ENCODE peak calls at places on chromosomes 13 and 19, in six cellular contexts. One of them, this sample, is unnamed. For H3K4me1, the result is how much of the 10 kb centered on the place peaks cover.

GRCh38 chr19:1263198-1263597 is 5.9 kb upstream of the CIRBP start:
- DNase-seq in H1: no peak
- DNase-seq in neuronal stem cell: no peak
- DNase-seq in IMR-90: no peak
- DNase-seq in mesenchymal stem cell: no peak
- DNase-seq in trophoblast cell: no peak
- DNase-seq in this sample: no peak

GRCh38 chr13:110132178-110132975 is 174.6 kb downstream of the COL4A1 start:
- DNase-seq in trophoblast cell: no peak
- DNase-seq in mesenchymal stem cell: peak
- DNase-seq in IMR-90: peak
- DNase-seq in H1: no peak
- DNase-seq in neuronal stem cell: no peak
- DNase-seq in this sample: no peak

GRCh38 chr19:36139120-36139472 is 770 bp upstream of the CAPNS1 start:
- DNase-seq in H1: no peak
- DNase-seq in IMR-90: no peak
- DNase-seq in neuronal stem cell: no peak
- DNase-seq in mesenchymal stem cell: no peak
- DNase-seq in trophoblast cell: no peak
- DNase-seq in this sample: no peak

GRCh38 chr19:36196249-36196648 is 18.2 kb downstream of the ZNF565 start:
- DNase-seq in mesenchymal stem cell: no peak
- DNase-seq in neuronal stem cell: no peak
- DNase-seq in trophoblast cell: no peak
- DNase-seq in H1: no peak
- DNase-seq in IMR-90: no peak
- DNase-seq in this sample: no peak

GRCh38 chr13:47117268-47117667 is 220.4 kb upstream of the HTR2A start:
- DNase-seq in H1: no peak
- DNase-seq in IMR-90: peak
- DNase-seq in mesenchymal stem cell: peak
- DNase-seq in neuronal stem cell: no peak
- DNase-seq in trophoblast cell: no peak
- DNase-seq in this sample: no peak

GRCh38 chr13:79867248-79867647 is 386.3 kb downstream of the NDFIP2 start:
- DNase-seq in H1: no peak
- DNase-seq in mesenchymal stem cell: peak
- DNase-seq in neuronal stem cell: no peak
- DNase-seq in trophoblast cell: no peak
- DNase-seq in IMR-90: peak
- DNase-seq in this sample: no peak

GRCh38 chr13:78382946-78383542 is 220.3 kb downstream of the POU4F1 start:
- DNase-seq in H1: no peak
- DNase-seq in trophoblast cell: no peak
- DNase-seq in IMR-90: no peak
- DNase-seq in mesenchymal stem cell: no peak
- DNase-seq in neuronal stem cell: no peak
- DNase-seq in this sample: no peak

GRCh38 chr19:40238775-40239174 is 12.3 kb upstream of the CCNP start:
- DNase-seq in IMR-90: no peak
- DNase-seq in H1: no peak
- DNase-seq in neuronal stem cell: no peak
- DNase-seq in trophoblast cell: no peak
- DNase-seq in mesenchymal stem cell: no peak
- DNase-seq in this sample: no peak

GRCh38 chr13:88925954-88926353 is 1254.8 kb downstream of the SLITRK5 start:
- DNase-seq in trophoblast cell: no peak
- DNase-seq in mesenchymal stem cell: no peak
- DNase-seq in IMR-90: no peak
- DNase-seq in neuronal stem cell: no peak
- DNase-seq in H1: no peak
- DNase-seq in this sample: no peak

GRCh38 chr13:77331421-77331820 is 4.5 kb upstream of the MYCBP2 start:
- DNase-seq in neuronal stem cell: no peak
- DNase-seq in trophoblast cell: no peak
- DNase-seq in IMR-90: no peak
- DNase-seq in H1: no peak
- DNase-seq in mesenchymal stem cell: no peak
- DNase-seq in this sample: no peak

GRCh38 chr13:77328819-77329132 is 1.9 kb upstream of the MYCBP2 start:
- DNase-seq in mesenchymal stem cell: no peak
- DNase-seq in IMR-90: no peak
- DNase-seq in neuronal stem cell: no peak
- DNase-seq in trophoblast cell: no peak
- DNase-seq in H1: no peak
- DNase-seq in this sample: no peak

GRCh38 chr13:77330009-77330471 is 3.1 kb upstream of the MYCBP2 start:
- DNase-seq in mesenchymal stem cell: no peak
- DNase-seq in trophoblast cell: no peak
- DNase-seq in H1: no peak
- DNase-seq in neuronal stem cell: no peak
- DNase-seq in IMR-90: no peak
- DNase-seq in this sample: no peak

GRCh38 chr13:77326905-77327604 is at the start of gene MYCBP2:
- DNase-seq in trophoblast cell: peak
- DNase-seq in mesenchymal stem cell: peak
- DNase-seq in neuronal stem cell: peak
- DNase-seq in H1: peak
- DNase-seq in IMR-90: peak
- DNase-seq in this sample: peak

DNA sequence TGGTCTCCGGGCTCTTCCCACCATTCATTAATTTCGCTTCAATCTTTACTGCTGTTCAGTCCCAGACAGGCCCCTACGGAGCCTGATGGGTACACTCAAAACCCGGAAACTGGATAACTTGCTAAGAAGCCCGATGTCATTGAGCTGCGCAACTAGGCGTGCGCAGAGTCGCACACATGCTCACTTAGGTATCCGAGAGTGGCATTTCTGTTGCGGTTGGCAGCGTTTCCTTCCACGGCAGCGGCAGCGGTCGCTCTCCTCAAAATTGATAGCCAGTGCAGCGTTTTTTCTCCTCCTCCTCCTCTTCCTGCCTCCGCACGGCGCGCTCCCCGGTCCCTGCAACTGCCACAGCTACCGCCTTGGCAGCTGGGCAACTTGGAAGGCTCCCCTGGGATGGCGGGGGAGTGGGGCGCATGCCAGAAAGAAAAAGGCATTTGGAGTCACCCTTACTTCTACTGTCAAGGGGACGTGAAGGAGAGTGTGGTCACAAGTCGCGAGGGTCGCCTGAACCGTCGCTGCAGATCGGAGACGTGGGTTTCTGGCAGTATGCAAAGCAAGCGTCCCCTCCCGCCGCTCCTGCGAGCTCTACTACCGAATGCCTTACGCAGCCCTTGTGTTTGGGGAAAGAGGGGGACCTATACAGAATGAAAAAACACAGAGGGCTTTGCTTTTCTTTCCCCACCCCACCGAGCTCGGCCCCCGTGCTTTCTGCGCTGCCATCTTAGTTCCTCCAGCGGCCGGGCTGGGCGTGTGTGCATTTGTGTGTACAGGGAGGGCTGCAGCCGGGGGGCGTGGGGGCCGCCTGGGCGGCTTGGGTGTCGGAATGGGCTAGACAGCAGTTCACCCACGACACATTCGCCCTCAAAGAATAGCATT is 2.5 kb upstream of the MYCBP2 start:
- DNase-seq in trophoblast cell: peak
- DNase-seq in neuronal stem cell: peak
- DNase-seq in mesenchymal stem cell: peak
- DNase-seq in H1: peak
- DNase-seq in IMR-90: peak
- DNase-seq in this sample: peak
- H3K27ac ChIP-seq in trophoblast cell: no peak
- H3K27ac ChIP-seq in neuronal stem cell: peak
- H3K27ac ChIP-seq in mesenchymal stem cell: peak
- H3K27ac ChIP-seq in H1: no peak
- H3K27ac ChIP-seq in IMR-90: peak
- H3K27ac ChIP-seq in this sample: no peak

DNA sequence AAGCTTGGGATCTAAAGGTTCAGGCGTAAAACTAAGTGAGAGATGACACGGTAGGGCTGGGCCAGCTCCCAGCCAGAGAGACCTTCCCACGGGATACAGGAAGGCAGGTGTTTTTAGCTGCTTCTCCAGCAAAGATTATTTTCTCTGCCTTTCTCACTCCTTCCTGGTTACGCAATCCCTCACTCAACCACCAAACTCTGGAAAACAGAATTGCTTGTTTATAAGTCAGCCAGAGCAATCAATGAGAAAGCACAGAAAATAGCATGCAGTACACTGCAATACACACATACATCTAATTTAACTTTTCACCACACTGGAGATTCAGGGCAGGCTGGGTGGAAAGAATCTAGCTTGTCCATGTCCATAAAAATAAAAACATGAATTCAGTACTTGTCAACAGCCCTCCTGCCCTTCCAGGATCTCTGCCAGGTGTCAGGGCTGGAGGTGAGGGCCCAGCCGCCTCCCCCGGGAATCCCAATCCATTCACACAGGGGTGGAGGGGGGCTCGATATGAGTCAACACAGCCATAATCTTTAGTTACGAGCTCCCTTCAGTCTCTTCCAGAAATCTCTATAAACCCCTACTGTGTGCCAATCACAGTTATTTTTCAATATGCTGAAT is 12.2 kb downstream of the RHPN2 start:
- DNase-seq in neuronal stem cell: no peak
- DNase-seq in H1: no peak
- DNase-seq in IMR-90: peak
- DNase-seq in trophoblast cell: no peak
- DNase-seq in mesenchymal stem cell: peak
- DNase-seq in this sample: no peak
- H3K4me1 ChIP-seq in neuronal stem cell: under half
- H3K4me1 ChIP-seq in H1: under half
- H3K4me1 ChIP-seq in IMR-90: under half
- H3K4me1 ChIP-seq in trophoblast cell: under half
- H3K4me1 ChIP-seq in mesenchymal stem cell: under half
- H3K4me1 ChIP-seq in this sample: under half

GRCh38 chr19:15536350-15536749 is 28.0 kb downstream of the CYP4F22 start:
- DNase-seq in mesenchymal stem cell: no peak
- DNase-seq in IMR-90: no peak
- DNase-seq in H1: no peak
- DNase-seq in neuronal stem cell: no peak
- DNase-seq in trophoblast cell: no peak
- DNase-seq in this sample: no peak
- H3K14ac ChIP-seq in mesenchymal stem cell: no peak
- H3K14ac ChIP-seq in IMR-90: no peak
- H3K14ac ChIP-seq in H1: no peak
- H3K14ac ChIP-seq in neuronal stem cell: no peak
- H3K14ac ChIP-seq in trophoblast cell: no peak
- H3K14ac ChIP-seq in this sample: no peak

DNA sequence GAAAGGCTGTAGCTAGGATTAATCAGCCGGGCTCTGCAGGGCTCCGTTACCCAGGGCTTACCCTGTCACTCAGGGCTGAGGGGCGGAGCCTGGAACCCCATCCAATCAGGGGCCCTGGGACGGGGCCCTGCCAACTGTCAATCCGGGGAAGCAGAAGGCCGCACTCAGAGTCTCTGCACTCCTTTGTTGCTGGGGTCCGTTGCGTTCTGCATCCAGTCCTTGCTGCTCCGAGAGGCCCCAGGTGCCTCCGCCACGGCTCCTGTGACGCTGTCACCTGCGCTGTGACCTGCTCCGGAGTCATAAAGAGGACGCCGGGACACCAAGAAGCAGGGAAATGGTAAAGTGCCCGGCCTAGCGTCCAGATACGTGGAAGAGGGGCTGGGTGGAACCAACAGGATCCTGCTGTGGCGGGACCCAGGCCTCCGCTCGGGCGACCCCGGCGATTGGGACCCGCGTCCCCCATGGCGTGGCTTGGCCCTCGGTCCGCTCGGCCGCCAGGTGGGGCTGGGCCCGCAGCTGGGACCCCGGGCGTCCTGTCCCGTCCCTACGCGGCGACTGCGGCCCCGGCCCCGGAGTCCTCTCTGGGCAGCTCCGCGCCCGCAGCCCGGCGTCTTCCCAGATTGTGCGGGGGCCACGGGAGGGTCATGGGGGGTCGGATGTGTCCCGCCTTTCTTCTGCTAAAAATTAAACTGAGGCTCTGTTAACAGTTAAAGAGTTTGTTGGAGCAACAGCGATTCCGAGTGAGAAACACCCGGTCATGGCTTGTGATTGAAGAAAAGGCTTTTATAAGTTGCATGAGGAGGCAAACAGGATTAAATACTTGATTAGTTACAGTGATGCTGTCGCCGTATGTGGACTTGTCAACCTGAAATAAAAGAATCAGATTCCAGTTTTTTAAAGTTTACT is at the start of gene ZNF491:
- DNase-seq in mesenchymal stem cell: peak
- DNase-seq in H1: peak
- DNase-seq in IMR-90: peak
- DNase-seq in trophoblast cell: peak
- DNase-seq in neuronal stem cell: peak
- DNase-seq in this sample: peak
- H3K27ac ChIP-seq in mesenchymal stem cell: peak
- H3K27ac ChIP-seq in H1: no peak
- H3K27ac ChIP-seq in IMR-90: peak
- H3K27ac ChIP-seq in trophoblast cell: no peak
- H3K27ac ChIP-seq in neuronal stem cell: peak
- H3K27ac ChIP-seq in this sample: no peak

DNA sequence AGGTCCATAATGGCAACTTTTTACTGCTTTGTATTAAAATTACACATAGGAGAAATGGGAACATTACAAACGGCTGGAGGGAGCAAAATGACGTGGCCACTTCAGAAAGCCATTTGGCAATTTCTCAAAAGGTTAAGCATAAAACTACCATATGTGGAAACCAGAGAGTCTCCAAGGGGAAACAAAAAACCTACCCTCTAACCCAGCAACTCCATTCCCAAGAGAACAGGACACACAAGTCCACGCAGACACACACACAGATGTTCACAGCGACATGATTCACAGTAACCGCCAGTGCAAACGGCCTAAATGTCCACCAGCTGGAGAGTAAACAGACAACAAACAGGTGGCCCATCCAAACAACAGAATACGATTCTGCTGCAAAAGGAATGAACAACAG is 37.3 kb downstream of the STK24 start:
- DNase-seq in H1: no peak
- DNase-seq in trophoblast cell: no peak
- DNase-seq in IMR-90: no peak
- DNase-seq in neuronal stem cell: no peak
- DNase-seq in mesenchymal stem cell: peak
- DNase-seq in this sample: no peak
- H3K4me1 ChIP-seq in H1: under half
- H3K4me1 ChIP-seq in trophoblast cell: under half
- H3K4me1 ChIP-seq in IMR-90: under half
- H3K4me1 ChIP-seq in neuronal stem cell: under half
- H3K4me1 ChIP-seq in mesenchymal stem cell: under half
- H3K4me1 ChIP-seq in this sample: under half

GRCh38 chr19:6118043-6118442 is 7.7 kb upstream of the RFX2 start:
- DNase-seq in trophoblast cell: no peak
- DNase-seq in H1: no peak
- DNase-seq in mesenchymal stem cell: no peak
- DNase-seq in neuronal stem cell: no peak
- DNase-seq in IMR-90: no peak
- DNase-seq in this sample: no peak
- H3K14ac ChIP-seq in trophoblast cell: no peak
- H3K14ac ChIP-seq in H1: no peak
- H3K14ac ChIP-seq in mesenchymal stem cell: no peak
- H3K14ac ChIP-seq in neuronal stem cell: no peak
- H3K14ac ChIP-seq in IMR-90: no peak
- H3K14ac ChIP-seq in this sample: no peak